ENCODE peak calls at places on chromosome 4, in seven cellular contexts. B is neuronal stem cell, N is OCI-LY7, I is transverse colon, P is GM23338, Z is foreskin fibroblast, G is right lobe of liver. W is an unnamed sample.

GRCh38 chr4:157572951-157573350 is 352.4 kb downstream of the GRIA2 start:
- DNase-seq in P (no peak), Z (no peak), N (no peak), G (no peak), B (no peak), I (no peak), W (no peak)

GRCh38 chr4:8392591-8393190 is 47.8 kb downstream of the ACOX3 start:
- DNase-seq in Z (no peak), B (no peak), I (no peak), G (no peak), N (peak), P (no peak), W (no peak)

GRCh38 chr4:109406337-109406931 is 27.2 kb upstream of the SEC24B start:
- DNase-seq in N (peak), G (no peak), Z (peak), I (no peak), P (peak), B (peak), W (no peak)

GRCh38 chr4:72468904-72469502 is 100.0 kb downstream of the ADAMTS3 start:
- DNase-seq in I (no peak), B (no peak), P (peak), Z (peak), N (peak), G (no peak), W (no peak)

GRCh38 chr4:2535386-2536192 is 858 bp upstream of the FAM193A start:
- DNase-seq in P (peak), B (peak), N (peak), G (peak), Z (peak), I (peak), W (peak)

GRCh38 chr4:91746551-91746950 is 557.2 kb upstream of the GRID2 start:
- DNase-seq in Z (no peak), P (peak), B (no peak), G (no peak), N (no peak), I (no peak), W (no peak)

GRCh38 chr4:13521047-13521446 is 23.3 kb downstream of the NKX3-2 start:
- DNase-seq in P (peak), G (no peak), Z (no peak), B (no peak), N (no peak), I (no peak), W (no peak)

GRCh38 chr4:174279433-174279832 is 4.0 kb downstream of the FBXO8 start:
- DNase-seq in N (no peak), Z (no peak), G (no peak), I (no peak), B (no peak), P (no peak), W (no peak)

GRCh38 chr4:180617203-180617602 is 1626.0 kb upstream of the TENM3 start:
- DNase-seq in G (no peak), P (peak), I (no peak), B (no peak), N (no peak), Z (no peak), W (no peak)

GRCh38 chr4:122968227-122968812 is 45.9 kb upstream of the NUDT6 start:
- DNase-seq in G (no peak), N (no peak), P (no peak), B (no peak), Z (peak), I (no peak), W (no peak)

GRCh38 chr4:81162752-81163458 is 52.1 kb downstream of the PRKG2 start:
- DNase-seq in I (no peak), Z (no peak), G (no peak), N (peak), P (no peak), B (no peak), W (no peak)

GRCh38 chr4:188372856-188373255 is 233.6 kb downstream of the TRIML1 start:
- DNase-seq in P (no peak), I (no peak), N (no peak), G (no peak), Z (peak), B (no peak), W (no peak)

GRCh38 chr4:76302856-76303438 is 3.6 kb upstream of the STBD1 start:
- DNase-seq in N (no peak), B (no peak), P (no peak), I (no peak), Z (peak), G (no peak), W (no peak)

GRCh38 chr4:14169460-14169859 is 541.9 kb upstream of the BOD1L1 start:
- DNase-seq in G (no peak), B (no peak), P (no peak), Z (peak), N (no peak), I (no peak), W (no peak)

GRCh38 chr4:77861500-77861899 is 1.1 kb upstream of the MRPL1 start:
- DNase-seq in N (peak), I (no peak), Z (peak), G (no peak), P (peak), B (no peak), W (no peak)

GRCh38 chr4:38075370-38076152 is 115.4 kb downstream of the PTTG2 start:
- DNase-seq in B (no peak), I (peak), P (no peak), Z (peak), N (no peak), G (no peak), W (no peak)

GRCh38 chr4:184310881-184311709 is 93.4 kb upstream of the ENPP6 start:
- DNase-seq in P (no peak), N (no peak), G (peak), B (no peak), Z (no peak), I (peak), W (peak)

GRCh38 chr4:75249739-75250138 is 264.5 kb downstream of the RCHY1 start:
- DNase-seq in N (no peak), G (no peak), P (no peak), B (no peak), Z (no peak), I (no peak), W (no peak)

GRCh38 chr4:38330321-38330720 is 333.7 kb upstream of the KLF3 start:
- DNase-seq in P (no peak), Z (no peak), I (no peak), G (no peak), B (no peak), N (no peak), W (no peak)

GRCh38 chr4:149897784-149898183 is 82.1 kb upstream of the IQCM start:
- DNase-seq in P (peak), Z (peak), N (peak), G (no peak), B (no peak), I (no peak), W (no peak)

GRCh38 chr4:98260047-98260578 is 1.1 kb upstream of the RAP1GDS1 start:
- DNase-seq in N (peak), Z (peak), I (peak), G (peak), P (peak), B (no peak), W (no peak)

GRCh38 chr4:98663226-98664006 is 5.0 kb upstream of the TSPAN5 start:
- DNase-seq in G (peak), P (no peak), N (no peak), I (peak), Z (no peak), B (no peak), W (peak)

GRCh38 chr4:47662975-47663374 is 174.9 kb downstream of the CORIN start:
- DNase-seq in N (peak), Z (no peak), G (no peak), P (peak), B (no peak), I (no peak), W (no peak)

GRCh38 chr4:7172946-7173345 is 19.4 kb upstream of the SORCS2 start:
- DNase-seq in N (no peak), G (no peak), B (no peak), Z (no peak), P (no peak), I (no peak), W (no peak)

GRCh38 chr4:15466596-15466995 is 3.1 kb upstream of the CC2D2A start:
- DNase-seq in G (no peak), I (no peak), N (no peak), Z (no peak), B (no peak), P (no peak), W (no peak)

GRCh38 chr4:110134269-110134889 is 64.0 kb downstream of the ELOVL6 start:
- DNase-seq in Z (no peak), N (no peak), I (no peak), B (no peak), G (no peak), P (no peak), W (no peak)

GRCh38 chr4:169238445-169238844 is 32.3 kb downstream of the SH3RF1 start:
- DNase-seq in Z (peak), B (no peak), G (no peak), N (no peak), P (no peak), I (no peak), W (no peak)

GRCh38 chr4:3466691-3467600 is 3.8 kb downstream of the DOK7 start:
- DNase-seq in Z (no peak), N (no peak), P (no peak), G (no peak), I (no peak), B (no peak), W (peak)

GRCh38 chr4:109560687-109561452 is 824 bp downstream of the MCUB start:
- DNase-seq in B (peak), G (peak), I (peak), P (peak), Z (peak), N (peak), W (peak)

GRCh38 chr4:16642897-16643296 is 255.5 kb downstream of the LDB2 start:
- DNase-seq in P (no peak), G (no peak), Z (no peak), N (no peak), I (no peak), B (no peak), W (no peak)

GRCh38 chr4:40736910-40737309 is 12.8 kb upstream of the NSUN7 start:
- DNase-seq in B (no peak), N (peak), I (no peak), P (peak), Z (peak), G (no peak), W (no peak)

GRCh38 chr4:161336016-161336415 is 827.8 kb downstream of the FSTL5 start:
- DNase-seq in N (no peak), G (no peak), P (no peak), I (no peak), Z (peak), B (no peak), W (peak)

DNA sequence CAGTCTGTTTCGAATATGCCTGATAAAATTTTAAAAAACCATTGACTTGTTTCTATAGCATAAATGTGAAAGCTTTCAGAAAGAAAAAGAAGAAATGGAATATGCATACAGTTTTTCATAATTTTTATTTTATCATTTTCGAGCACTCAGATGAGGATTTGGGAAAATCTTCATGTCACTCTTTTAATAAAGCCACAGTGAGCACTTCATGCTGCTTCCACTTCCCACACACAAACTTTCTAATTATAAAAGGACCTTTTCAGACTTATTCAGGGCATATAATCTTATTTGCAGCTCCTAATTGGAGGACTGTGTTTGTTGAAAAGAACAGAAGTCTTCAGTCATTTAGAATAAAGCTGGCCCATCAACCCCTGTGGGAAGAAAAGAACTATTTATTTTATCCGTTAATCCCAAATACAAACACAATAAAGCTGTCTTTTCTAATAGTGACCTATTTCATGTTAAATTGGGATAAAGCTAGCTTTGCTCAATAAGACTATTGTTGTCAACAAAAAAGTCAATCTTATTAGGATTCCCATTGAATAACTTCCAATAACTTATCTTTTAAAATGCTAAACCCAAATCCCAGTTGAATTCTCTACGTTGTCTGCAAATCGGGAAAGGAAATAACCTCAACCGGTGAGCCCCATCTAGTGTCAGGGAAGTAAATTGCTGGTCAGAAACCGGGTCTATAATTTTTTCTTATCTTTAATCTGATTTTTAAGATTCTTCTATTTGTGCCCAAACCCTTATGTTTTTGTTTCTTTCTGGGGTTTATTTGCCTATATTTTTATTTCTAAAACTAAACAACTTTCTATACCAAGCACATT is 211.5 kb downstream of the PDGFRA start:
- DNase-seq in P (peak), Z (peak), N (peak), G (no peak), B (peak), I (no peak), W (no peak)
- H3K4me3 ChIP-seq in P (no peak), Z (peak), N (no peak), G (no peak), B (no peak), I (no peak), W (peak)

GRCh38 chr4:175833574-175834350 is 21.7 kb upstream of the GPM6A start:
- DNase-seq in B (no peak), G (no peak), Z (peak), N (peak), I (no peak), P (peak), W (no peak)
- H3K4me3 ChIP-seq in B (no peak), G (no peak), Z (no peak), N (peak), I (no peak), P (no peak), W (no peak)

GRCh38 chr4:112523764-112524505 is 8.0 kb upstream of the NEUROG2 start:
- DNase-seq in P (peak), N (peak), G (peak), I (peak), Z (peak), B (peak), W (peak)
- H3K4me3 ChIP-seq in P (peak), N (peak), G (peak), I (no peak), Z (peak), B (no peak), W (peak)

DNA sequence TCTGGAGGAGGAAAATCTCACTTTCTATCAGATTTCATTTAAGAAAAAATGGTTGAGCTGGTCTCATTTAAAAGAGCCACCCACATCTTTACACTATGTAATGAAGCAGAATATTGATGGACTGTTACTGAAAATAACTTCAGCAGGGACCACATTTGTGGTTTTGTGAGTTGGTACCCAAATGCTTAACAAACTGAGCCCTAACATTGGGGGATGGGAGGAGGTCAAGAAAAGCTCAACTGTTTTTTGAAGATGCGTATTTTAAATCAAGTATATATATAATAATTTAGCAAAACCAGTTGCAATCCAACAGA is 30.1 kb downstream of the HOPX start:
- DNase-seq in P (no peak), G (no peak), Z (no peak), B (no peak), N (no peak), I (no peak), W (no peak)
- H3K4me3 ChIP-seq in P (no peak), G (no peak), Z (no peak), B (no peak), N (no peak), I (no peak), W (no peak)

DNA sequence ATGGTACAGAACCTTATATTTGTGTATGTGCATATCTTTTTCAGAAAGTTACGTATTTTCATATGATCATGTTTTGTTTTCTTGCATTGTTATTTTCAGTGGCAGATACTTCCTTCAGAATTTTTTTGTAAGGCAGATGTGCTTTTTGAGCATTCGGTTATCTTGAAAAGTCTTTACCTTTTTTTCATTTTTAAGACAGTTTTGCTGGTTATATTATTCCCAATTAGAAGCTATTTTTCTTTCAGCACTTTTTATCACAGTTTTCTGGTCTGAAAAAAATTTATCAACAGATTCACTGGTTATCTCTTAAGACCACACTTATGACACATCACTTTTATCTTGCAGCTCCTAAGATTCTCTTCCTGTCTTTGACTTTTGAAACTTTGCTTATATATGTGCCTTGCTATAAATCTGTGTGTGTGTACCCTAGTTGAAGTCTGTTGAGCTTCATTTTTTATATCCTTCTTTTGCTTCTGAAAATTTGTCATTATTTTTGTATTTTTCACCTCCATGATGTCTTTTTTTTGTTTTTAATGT is 53.1 kb downstream of the ZNF732 start:
- DNase-seq in B (no peak), Z (no peak), N (no peak), P (no peak), G (no peak), I (no peak), W (no peak)
- H3K4me3 ChIP-seq in B (no peak), Z (no peak), N (no peak), P (no peak), G (no peak), I (no peak), W (no peak)

GRCh38 chr4:139534287-139534950 is 21.6 kb downstream of the SETD7 start:
- DNase-seq in I (no peak), B (no peak), Z (no peak), P (no peak), N (no peak), G (no peak), W (no peak)

GRCh38 chr4:139526928-139527327 is 29.1 kb downstream of the SETD7 start:
- DNase-seq in P (no peak), N (no peak), B (no peak), Z (no peak), G (no peak), I (no peak), W (no peak)

GRCh38 chr4:139532951-139533350 is 23.1 kb downstream of the SETD7 start:
- DNase-seq in B (no peak), I (no peak), N (no peak), G (no peak), Z (peak), P (no peak), W (no peak)

GRCh38 chr4:139528377-139529005 is 27.5 kb downstream of the SETD7 start:
- DNase-seq in I (peak), B (no peak), Z (peak), P (no peak), G (no peak), N (no peak), W (peak)

GRCh38 chr4:139530833-139531427 is 25.1 kb downstream of the SETD7 start:
- DNase-seq in G (peak), Z (peak), N (peak), B (peak), I (peak), P (peak), W (no peak)
- H3K4me3 ChIP-seq in G (no peak), Z (no peak), N (no peak), B (no peak), I (no peak), P (no peak), W (no peak)

GRCh38 chr4:143273170-143273917 is 63.3 kb upstream of the GAB1 start:
- DNase-seq in Z (no peak), N (no peak), I (no peak), P (no peak), B (no peak), G (no peak), W (no peak)
- H3K4me3 ChIP-seq in Z (no peak), N (no peak), I (no peak), P (no peak), B (no peak), G (no peak), W (no peak)

GRCh38 chr4:39446842-39447573 is 11.7 kb downstream of the RPL9 start:
- DNase-seq in G (peak), N (no peak), I (peak), P (peak), Z (peak), B (peak), W (peak)
- H3K4me3 ChIP-seq in G (no peak), N (no peak), I (peak), P (peak), Z (peak), B (no peak), W (peak)